ENCODE peak calls at places on chromosome 7, in five cellular contexts. Y is endothelial cell of umbilical vein, Z is SJCRH30, E is right cardiac atrium, F is gastrocnemius medialis. I is an unnamed sample. For H3K4me1 and H3K27me3, the result is how much of the 10 kb centered on the place peaks cover.

GRCh38 chr7:140059288-140060242 is 3.2 kb downstream of the PARP12 start:
- DNase-seq in Y (peak), Z (peak), E (peak), F (peak), I (peak)

GRCh38 chr7:135168001-135168400 is 2.5 kb downstream of the CYREN start:
- DNase-seq in Y (peak), Z (no peak), E (peak), F (peak), I (peak)

GRCh38 chr7:40584667-40585433 is 450.0 kb downstream of the SUGCT start:
- DNase-seq in Y (peak), Z (peak), E (no peak), F (no peak), I (no peak)

GRCh38 chr7:64934478-64934877 is 31.4 kb downstream of the ZNF273 start:
- DNase-seq in Y (no peak), Z (no peak), E (no peak), F (no peak), I (no peak)

GRCh38 chr7:152464312-152465117 is 28.7 kb upstream of the KMT2C start:
- DNase-seq in Y (peak), Z (peak), E (peak), F (peak), I (peak)

GRCh38 chr7:70893422-70893821 is 238.5 kb upstream of the GALNT17 start:
- DNase-seq in Y (no peak), Z (no peak), E (no peak), F (no peak), I (no peak)

GRCh38 chr7:66150471-66150870 is 35.8 kb downstream of the CRCP start:
- DNase-seq in Y (peak), Z (peak), E (peak), F (peak), I (no peak)

GRCh38 chr7:130369110-130369711 is 11.1 kb upstream of the CPA1 start:
- DNase-seq in Y (peak), Z (no peak), E (peak), F (no peak), I (no peak)

GRCh38 chr7:74236284-74236683 is 17.9 kb downstream of the RFC2 start:
- DNase-seq in Y (no peak), Z (no peak), E (no peak), F (no peak), I (no peak)

GRCh38 chr7:75033826-75034225 is 39.8 kb downstream of the RCC1L start:
- DNase-seq in Y (no peak), Z (peak), E (no peak), F (no peak), I (no peak)

GRCh38 chr7:84021292-84021898 is 173.2 kb downstream of the SEMA3A start:
- DNase-seq in Y (no peak), Z (no peak), E (no peak), F (no peak), I (no peak)

GRCh38 chr7:132865766-132866531 is 215.9 kb downstream of the CHCHD3 start:
- DNase-seq in Y (peak), Z (no peak), E (no peak), F (no peak), I (no peak)

GRCh38 chr7:47580175-47580701 is 1.7 kb downstream of the TNS3 start:
- DNase-seq in Y (no peak), Z (no peak), E (peak), F (no peak), I (no peak)

GRCh38 chr7:4189151-4189570 is 492.9 kb upstream of the FOXK1 start:
- DNase-seq in Y (no peak), Z (no peak), E (peak), F (peak), I (no peak)

GRCh38 chr7:37984775-37985390 is 64.4 kb downstream of the EPDR1 start:
- DNase-seq in Y (no peak), Z (no peak), E (no peak), F (no peak), I (no peak)

GRCh38 chr7:148620749-148621372 is 30.3 kb downstream of the C7orf33 start:
- DNase-seq in Y (no peak), Z (no peak), E (no peak), F (no peak), I (no peak)

GRCh38 chr7:80779456-80779855 is 139.4 kb downstream of the SEMA3C start:
- DNase-seq in Y (no peak), Z (no peak), E (no peak), F (no peak), I (no peak)
- H3K4me1 ChIP-seq in Y (under half), Z (under half), E (under half), F (half or more), I (under half)

GRCh38 chr7:492714-493065 is 27.0 kb downstream of the PDGFA start:
- DNase-seq in Y (no peak), Z (no peak), E (peak), F (no peak), I (no peak)

GRCh38 chr7:491958-492713 is 27.5 kb downstream of the PDGFA start:
- DNase-seq in Y (no peak), Z (no peak), E (peak), F (no peak), I (no peak)

GRCh38 chr7:490461-491291 is 29.0 kb downstream of the PDGFA start:
- DNase-seq in Y (no peak), Z (peak), E (peak), F (no peak), I (no peak)

GRCh38 chr7:491292-491957 is 28.2 kb downstream of the PDGFA start:
- DNase-seq in Y (no peak), Z (peak), E (peak), F (no peak), I (no peak)

GRCh38 chr7:489876-490275 is 29.8 kb downstream of the PDGFA start:
- DNase-seq in Y (no peak), Z (peak), E (no peak), F (no peak), I (no peak)
- H3K27me3 ChIP-seq in Y (under half), Z (under half), E (under half), F (under half), I (under half)

GRCh38 chr7:150716939-150717338 is 526 bp downstream of the GIMAP1 start:
- DNase-seq in Y (peak), Z (no peak), E (no peak), F (no peak), I (no peak)
- H3K4me3 ChIP-seq in Y (peak), Z (no peak), E (peak), F (peak), I (peak)

GRCh38 chr7:11329626-11330025 is 356.0 kb downstream of the PHF14 start:
- DNase-seq in Y (no peak), Z (no peak), E (no peak), F (no peak), I (no peak)
- H3K4me1 ChIP-seq in Y (under half), Z (under half), E (under half), F (under half), I (under half)

DNA sequence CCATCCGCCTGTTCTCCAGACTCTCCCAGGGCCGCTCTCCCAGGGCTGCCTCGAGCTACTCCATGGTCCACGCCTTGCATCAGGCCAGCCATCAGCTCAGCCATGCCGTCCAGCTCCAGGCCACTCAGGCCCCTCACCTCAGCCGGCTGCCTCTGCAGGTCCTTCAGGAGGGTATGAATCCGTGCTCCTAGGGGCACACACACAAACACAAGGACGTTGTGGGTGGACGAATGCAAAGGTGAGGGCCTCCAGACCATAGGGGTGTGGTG is 449.4 kb downstream of the PTPRN2 start:
- DNase-seq in Y (no peak), Z (no peak), E (no peak), F (no peak), I (no peak)
- H3K27me3 ChIP-seq in Y (under half), Z (under half), E (under half), F (under half), I (under half)